ENCODE peak calls at places on chromosomes 7 and 10, in six cellular contexts. J is IMR-90, K is H9, G is GM23248, S is DND-41, N is fibroblast of lung. V is an unnamed sample.
A peak's percentile ranks its signal among the peaks of the same experiment; 100 is the strongest.

GRCh38 chr7:108178393-108178792 is 48.2 kb upstream of the LAMB4 start:
- DNase-seq in S (no peak), N (no peak), K (no peak), G (no peak), J (no peak), V (no peak)

GRCh38 chr10:132678436-132679216 is 107.3 kb downstream of the NKX6-2 start:
- DNase-seq in S (no peak), K (peak; percentile 14), G (no peak), J (no peak), N (no peak), V (no peak)

GRCh38 chr10:75764974-75765551 is 333.6 kb downstream of the LRMDA start:
- DNase-seq in J (no peak), N (no peak), K (no peak), G (no peak), S (no peak), V (no peak)

GRCh38 chr7:909358-910329 is 33.3 kb downstream of the GET4 start:
- DNase-seq in S (no peak), J (peak; percentile 15), K (no peak), N (peak; percentile 36), G (peak; percentile 63), V (no peak)

GRCh38 chr10:17003151-17003550 is 126.5 kb downstream of the CUBN start:
- DNase-seq in J (peak; percentile 86), K (no peak), G (peak; percentile 93), N (peak; percentile 98), S (peak; percentile 67), V (no peak)

GRCh38 chr10:23171232-23171876 is 20.8 kb upstream of the PTF1A start:
- DNase-seq in J (peak; percentile 32), G (peak; percentile 68), N (peak; percentile 28), S (peak; percentile 10), K (peak; percentile 65), V (no peak)

GRCh38 chr10:32377458-32378370 is 30.8 kb upstream of the EPC1 start:
- DNase-seq in K (no peak), S (peak; percentile 50), J (peak; percentile 45), N (peak; percentile 51), G (peak; percentile 77), V (no peak)

GRCh38 chr10:48820231-48820630 is 119.4 kb downstream of the LRRC18 start:
- DNase-seq in S (no peak), G (no peak), J (no peak), N (no peak), K (no peak), V (no peak)

GRCh38 chr7:26899519-26899918 is 35.1 kb upstream of the SKAP2 start:
- DNase-seq in J (no peak), G (no peak), S (no peak), K (no peak), N (no peak), V (no peak)

GRCh38 chr10:93680414-93681047 is 21.9 kb downstream of the FRA10AC1 start:
- DNase-seq in S (no peak), J (peak; percentile 37), N (peak; percentile 20), G (peak; percentile 63), K (no peak), V (no peak)

GRCh38 chr10:122478971-122479370 is 17.6 kb downstream of the HTRA1 start:
- DNase-seq in K (no peak), G (no peak), N (no peak), J (no peak), S (no peak), V (no peak)

GRCh38 chr7:29622335-29623265 is 59.0 kb downstream of the PRR15 start:
- DNase-seq in J (peak; percentile 85), K (no peak), G (peak; percentile 98), N (peak; percentile 96), S (no peak), V (no peak)

GRCh38 chr7:1856161-1856965 is 186.3 kb downstream of the ELFN1 start:
- DNase-seq in J (no peak), S (no peak), G (no peak), K (peak; percentile 24), N (no peak), V (no peak)

GRCh38 chr10:6231146-6231545 is 28.4 kb downstream of the PFKFB3 start:
- DNase-seq in G (no peak), N (no peak), K (no peak), J (no peak), S (no peak), V (no peak)

GRCh38 chr7:107228291-107228690 is 59.5 kb downstream of the HBP1 start:
- DNase-seq in J (peak; percentile 29), K (no peak), N (no peak), G (peak; percentile 55), S (no peak), V (no peak)

GRCh38 chr10:102948786-102949185 is 30.7 kb downstream of the CNNM2 start:
- DNase-seq in N (no peak), J (no peak), K (no peak), G (no peak), S (no peak), V (no peak)

GRCh38 chr7:140059288-140060242 is 3.2 kb downstream of the PARP12 start:
- DNase-seq in S (no peak), J (peak; percentile 95), K (no peak), G (peak; percentile 94), N (peak; percentile 96), V (no peak)

GRCh38 chr10:102633282-102633681 is 11.0 kb upstream of the TRIM8 start:
- DNase-seq in K (no peak), N (peak; percentile 77), G (peak; percentile 77), S (no peak), J (peak; percentile 81), V (no peak)

GRCh38 chr10:31771345-31771831 is 157.2 kb downstream of the ARHGAP12 start:
- DNase-seq in S (no peak), K (no peak), G (peak; percentile 90), J (peak; percentile 70), N (peak; percentile 94), V (no peak)

GRCh38 chr10:102004376-102004775 is 51.6 kb downstream of the ARMH3 start:
- DNase-seq in S (no peak), K (no peak), N (peak; percentile 66), J (peak; percentile 77), G (peak; percentile 68), V (no peak)

GRCh38 chr7:102175423-102176170 is 111.1 kb upstream of the SH2B2 start:
- DNase-seq in N (no peak), K (no peak), S (no peak), J (no peak), G (no peak), V (no peak)

GRCh38 chr10:124155781-124156401 is 62.5 kb upstream of the CHST15 start:
- DNase-seq in G (peak; percentile 15), N (peak; percentile 78), K (no peak), S (no peak), J (no peak), V (no peak)

GRCh38 chr7:129911790-129912189 is 41.0 kb downstream of the UBE2H start:
- DNase-seq in S (no peak), G (peak; percentile 39), J (peak; percentile 34), K (no peak), N (peak; percentile 32), V (no peak)

DNA sequence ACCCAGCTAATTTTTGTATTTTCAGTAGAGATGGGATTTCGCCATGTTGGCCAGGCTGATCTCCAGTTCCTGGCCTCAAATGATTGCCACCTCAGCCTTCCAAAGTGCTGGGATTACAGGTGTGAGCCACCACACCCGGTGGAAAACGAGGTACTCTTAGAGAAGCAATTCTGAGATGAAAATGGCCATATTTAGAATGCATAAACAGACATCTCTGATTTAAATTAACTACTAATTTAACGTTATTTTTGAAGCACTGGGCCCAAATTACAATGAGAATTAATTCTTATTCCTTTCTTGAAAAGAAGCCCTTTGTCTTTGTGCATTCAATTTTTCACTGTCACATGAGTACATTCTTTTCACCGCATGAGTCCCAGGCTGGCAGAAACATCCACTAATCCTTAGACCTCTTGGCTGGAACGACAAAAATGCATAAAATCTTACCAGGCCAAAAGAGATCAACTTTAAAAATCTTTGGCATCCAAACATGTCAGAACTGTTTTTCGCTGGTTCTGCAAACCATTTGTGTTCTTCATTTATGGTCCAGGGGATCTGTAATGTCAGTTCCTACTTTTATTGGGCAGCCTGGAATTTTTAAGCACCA is 60.1 kb upstream of the CAPZA2 start:
- DNase-seq in G (peak; percentile 69), K (no peak), J (peak; percentile 25), N (peak; percentile 86), S (no peak), V (no peak)
- H3K27ac ChIP-seq in G (peak overlapping the region; percentile 79), K (no peak overlapping the region), J (peak overlapping the region; percentile 59), N (peak overlapping the region; percentile 34), S (no peak overlapping the region), V (peak overlapping the region; percentile 14)

GRCh38 chr10:14571866-14572507 is 202.7 kb downstream of the FAM107B start:
- DNase-seq in N (peak; percentile 68), S (peak; percentile 32), G (peak; percentile 42), J (peak; percentile 59), K (peak; percentile 23), V (no peak)
- H3K9ac ChIP-seq in N (no peak overlapping the region), S (no peak overlapping the region), G (no peak overlapping the region), J (no peak overlapping the region), K (no peak overlapping the region), V (no peak overlapping the region)

GRCh38 chr7:127857464-127857841 is 173.8 kb downstream of the LRRC4 start:
- DNase-seq in J (no peak), S (no peak), G (no peak), K (no peak), N (no peak), V (no peak)

GRCh38 chr7:127862540-127862939 is 168.7 kb downstream of the LRRC4 start:
- DNase-seq in J (no peak), S (no peak), K (no peak), N (no peak), G (no peak), V (no peak)

GRCh38 chr7:127858915-127859189 is 172.4 kb downstream of the LRRC4 start:
- DNase-seq in S (no peak), G (no peak), K (no peak), N (no peak), J (no peak), V (no peak)

GRCh38 chr7:127858091-127858914 is 172.9 kb downstream of the LRRC4 start:
- DNase-seq in G (no peak), J (no peak), K (no peak), S (no peak), N (no peak), V (no peak)

GRCh38 chr7:127859330-127859729 is 171.9 kb downstream of the LRRC4 start:
- DNase-seq in G (no peak), N (no peak), J (no peak), S (no peak), K (no peak), V (no peak)
- H3K27ac ChIP-seq in G (no peak overlapping the region), N (no peak overlapping the region), J (no peak overlapping the region), S (no peak overlapping the region), K (no peak overlapping the region), V (no peak overlapping the region)

DNA sequence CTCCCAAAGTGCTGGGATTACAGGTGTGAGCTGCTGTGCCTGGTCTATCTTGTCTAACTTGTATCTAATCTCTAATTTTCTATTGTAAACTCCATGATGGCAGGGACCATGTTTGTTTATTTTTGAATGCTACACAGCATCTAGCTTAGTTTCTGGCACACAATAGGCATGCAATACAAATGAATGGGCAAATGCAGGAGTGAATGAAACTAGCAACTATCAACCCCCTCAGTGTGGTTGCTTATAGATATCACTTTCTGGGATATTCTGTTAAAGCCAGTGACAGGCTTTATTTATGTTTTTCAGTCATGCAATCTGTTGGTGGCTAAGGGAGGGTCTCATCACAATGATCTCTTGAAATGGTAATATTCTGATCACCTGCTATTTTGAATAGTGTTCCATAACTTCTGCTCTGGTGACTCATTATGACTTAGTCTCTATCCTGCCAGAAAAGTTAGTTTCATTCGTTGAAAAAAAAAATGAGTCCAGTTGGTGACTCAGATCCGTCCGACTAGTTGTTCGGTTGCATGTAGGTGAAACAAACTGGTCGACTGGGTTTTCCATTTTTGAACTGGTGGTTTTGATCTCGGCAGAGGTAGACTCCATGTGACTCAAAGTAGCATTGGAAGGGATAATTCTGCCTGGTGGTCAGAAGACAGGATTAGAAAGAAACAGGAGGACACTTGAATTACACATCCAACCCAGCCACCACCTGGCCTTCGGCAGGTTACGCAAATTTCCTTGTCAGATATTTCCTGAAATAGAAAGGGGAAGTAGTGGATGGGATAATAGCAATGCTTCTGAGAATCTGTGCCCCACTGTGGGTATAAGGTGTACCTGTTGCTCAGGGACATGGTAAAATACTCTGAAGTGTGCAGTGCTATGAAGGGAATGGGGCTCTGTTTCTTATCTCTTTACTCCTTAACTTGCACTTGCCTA is 76.8 kb downstream of the GATA3 start:
- DNase-seq in K (no peak), J (peak; percentile 15), S (no peak), G (peak; percentile 4), N (peak; percentile 87), V (no peak)
- H3K9ac ChIP-seq in K (no peak overlapping the region), J (no peak overlapping the region), S (no peak overlapping the region), G (no peak overlapping the region), N (no peak overlapping the region), V (no peak overlapping the region)

V was measured in SK-N-MC.